ENCODE peak calls at places on chromosomes 11 and 22, in six cellular contexts. E is fibroblast of lung, W is IMR-90, K is heart left ventricle, Q is endodermal cell, S is right atrium auricular region. J is an unnamed sample.

GRCh38 chr11:95713428-95713827 is 76.2 kb downstream of the FAM76B start:
- DNase-seq in E (no peak), W (no peak), K (no peak), Q (no peak), S (no peak), J (no peak)

GRCh38 chr11:109968781-109969180 is 124.4 kb upstream of the ZC3H12C start:
- DNase-seq in E (no peak), W (no peak), K (no peak), Q (no peak), S (no peak), J (no peak)

GRCh38 chr22:40247976-40248375 is 70.3 kb downstream of the TNRC6B start:
- DNase-seq in E (no peak), W (no peak), K (no peak), Q (no peak), S (no peak), J (peak; percentile 28)

GRCh38 chr22:26617251-26618199 is at the start of gene CRYBB1:
- DNase-seq in E (peak; percentile 31), W (peak; percentile 36), K (peak; percentile 66), Q (peak; percentile 72), S (no peak), J (peak; percentile 16)

GRCh38 chr22:22913989-22914388 is 26.4 kb downstream of the IGLL5 start:
- DNase-seq in E (no peak), W (no peak), K (no peak), Q (no peak), S (no peak), J (no peak)

GRCh38 chr11:129700701-129701100 is 114.9 kb upstream of the TMEM45B start:
- DNase-seq in E (no peak), W (no peak), K (no peak), Q (no peak), S (no peak), J (no peak)

GRCh38 chr11:92685049-92685448 is 284.4 kb upstream of the MTNR1B start:
- DNase-seq in E (no peak), W (no peak), K (no peak), Q (no peak), S (no peak), J (no peak)

GRCh38 chr11:85869776-85870175 is 14.6 kb downstream of the CCDC83 start:
- DNase-seq in E (no peak), W (no peak), K (no peak), Q (no peak), S (no peak), J (no peak)

GRCh38 chr22:44625981-44626687 is 75.9 kb upstream of the PRR5 start:
- DNase-seq in E (peak; percentile 51), W (peak; percentile 45), K (peak; percentile 76), Q (peak; percentile 93), S (peak; percentile 77), J (peak; percentile 76)

GRCh38 chr22:21753374-21754111 is 17.9 kb upstream of the YPEL1 start:
- DNase-seq in E (no peak), W (no peak), K (no peak), Q (no peak), S (no peak), J (no peak)

GRCh38 chr22:44615602-44616180 is 86.3 kb upstream of the PRR5 start:
- DNase-seq in E (no peak), W (no peak), K (no peak), Q (no peak), S (no peak), J (no peak)

GRCh38 chr22:50105529-50106100 is 15.8 kb downstream of the MOV10L1 start:
- DNase-seq in E (peak; percentile 61), W (peak; percentile 64), K (no peak), Q (no peak), S (no peak), J (no peak)

GRCh38 chr11:47918882-47919495 is 61.4 kb upstream of the PTPRJ start:
- DNase-seq in E (peak; percentile 31), W (peak; percentile 60), K (no peak), Q (no peak), S (no peak), J (no peak)

GRCh38 chr11:12803086-12803826 is 129.0 kb downstream of the TEAD1 start:
- DNase-seq in E (peak; percentile 68), W (peak; percentile 81), K (no peak), Q (no peak), S (no peak), J (no peak)

GRCh38 chr22:46250035-46250782 is at the start of gene CDPF1:
- DNase-seq in E (peak; percentile 75), W (peak; percentile 75), K (peak; percentile 95), Q (peak; percentile 94), S (peak; percentile 89), J (peak; percentile 95)

GRCh38 chr22:21585389-21585788 is 17.9 kb downstream of the UBE2L3 start:
- DNase-seq in E (no peak), W (no peak), K (no peak), Q (no peak), S (no peak), J (no peak)

GRCh38 chr11:75339685-75340409 is 11.6 kb downstream of the ARRB1 start:
- DNase-seq in E (no peak), W (no peak), K (peak; percentile 68), Q (peak; percentile 67), S (no peak), J (no peak)
- H3K4me3 ChIP-seq in E (no peak overlapping the region), W (no peak overlapping the region), K (no peak overlapping the region), Q (no peak overlapping the region), S (no peak overlapping the region), J (no peak overlapping the region)

GRCh38 chr11:72718101-72718501 is 34.1 kb downstream of the ARAP1 start:
- DNase-seq in E (no peak), W (no peak), K (peak; percentile 41), Q (no peak), S (no peak), J (no peak)

GRCh38 chr11:72720047-72720446 is 32.2 kb downstream of the ARAP1 start:
- DNase-seq in E (no peak), W (no peak), K (peak; percentile 62), Q (no peak), S (no peak), J (no peak)

GRCh38 chr11:72719144-72719543 is 33.1 kb downstream of the ARAP1 start:
- DNase-seq in E (peak; percentile 57), W (peak; percentile 31), K (peak; percentile 83), Q (no peak), S (no peak), J (no peak)

GRCh38 chr11:72720806-72721205 is 31.4 kb downstream of the ARAP1 start:
- DNase-seq in E (no peak), W (no peak), K (peak; percentile 40), Q (no peak), S (no peak), J (no peak)

DNA sequence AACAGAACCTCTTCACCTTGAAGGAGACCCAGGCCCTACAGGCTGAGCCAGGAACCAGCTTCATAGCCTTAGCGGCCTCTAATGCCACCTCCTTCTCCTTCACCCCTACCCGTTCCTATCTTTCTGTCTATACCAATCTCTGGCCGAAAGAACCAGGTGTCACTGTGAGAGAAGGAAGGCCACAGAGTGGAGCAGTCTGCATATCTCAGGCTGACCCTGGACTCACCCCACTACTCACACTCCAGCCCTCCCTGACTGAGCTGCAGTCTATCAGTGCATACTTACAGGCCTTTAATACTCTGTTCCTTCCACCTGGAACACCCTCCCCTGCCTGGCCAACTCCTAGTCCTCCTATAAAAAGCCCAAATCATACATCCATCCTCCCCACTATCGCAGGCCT is 32.7 kb downstream of the ARAP1 start:
- DNase-seq in E (no peak), W (no peak), K (peak; percentile 25), Q (no peak), S (no peak), J (no peak)
- H3K4me3 ChIP-seq in E (no peak overlapping the region), W (no peak overlapping the region), K (peak overlapping the region; percentile 72), Q (no peak overlapping the region), S (no peak overlapping the region), J (no peak overlapping the region)

GRCh38 chr11:119742263-119742861 is 13.4 kb upstream of the NECTIN1 start:
- DNase-seq in E (no peak), W (no peak), K (no peak), Q (peak; percentile 89), S (no peak), J (peak; percentile 36)
- H3K4me3 ChIP-seq in E (no peak overlapping the region), W (no peak overlapping the region), K (no peak overlapping the region), Q (peak overlapping the region; percentile 77), S (peak overlapping the region; percentile 4), J (no peak overlapping the region)

GRCh38 chr11:90202342-90202741 is 20.5 kb downstream of the CHORDC1 start:
- DNase-seq in E (no peak), W (no peak), K (no peak), Q (no peak), S (no peak), J (no peak)
- H3K4me3 ChIP-seq in E (no peak overlapping the region), W (no peak overlapping the region), K (no peak overlapping the region), Q (no peak overlapping the region), S (no peak overlapping the region), J (no peak overlapping the region)

DNA sequence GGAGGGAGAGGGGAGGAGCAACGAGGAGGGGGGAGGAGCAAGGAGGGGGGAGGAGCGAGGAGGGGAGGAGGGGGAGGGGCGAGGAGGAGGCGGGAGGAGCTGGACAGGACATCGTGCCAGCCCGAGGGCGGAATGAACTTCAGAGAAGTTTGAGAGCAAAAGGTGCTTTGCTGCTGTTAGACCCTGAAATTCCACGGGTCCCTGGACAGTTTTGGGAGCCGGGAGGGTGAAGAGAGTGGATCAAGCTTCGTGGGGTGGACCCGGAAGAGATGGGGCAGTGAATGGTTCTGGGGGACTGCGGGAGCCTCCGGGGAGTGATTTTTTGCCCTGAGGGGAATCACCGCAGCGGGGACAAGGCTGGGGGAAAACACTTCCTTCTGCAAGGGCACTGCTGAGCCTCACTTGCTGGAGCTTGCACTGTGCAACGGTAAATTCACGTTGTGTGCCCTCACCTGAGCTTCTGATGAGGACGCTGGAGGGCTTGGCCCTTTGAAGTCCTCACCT is 10.7 kb upstream of the NLRP6 start:
- DNase-seq in E (no peak), W (no peak), K (peak; percentile 69), Q (peak; percentile 47), S (no peak), J (peak; percentile 75)
- H3K4me3 ChIP-seq in E (no peak overlapping the region), W (no peak overlapping the region), K (peak overlapping the region; percentile 20), Q (no peak overlapping the region), S (no peak overlapping the region), J (peak overlapping the region; percentile 16)

DNA sequence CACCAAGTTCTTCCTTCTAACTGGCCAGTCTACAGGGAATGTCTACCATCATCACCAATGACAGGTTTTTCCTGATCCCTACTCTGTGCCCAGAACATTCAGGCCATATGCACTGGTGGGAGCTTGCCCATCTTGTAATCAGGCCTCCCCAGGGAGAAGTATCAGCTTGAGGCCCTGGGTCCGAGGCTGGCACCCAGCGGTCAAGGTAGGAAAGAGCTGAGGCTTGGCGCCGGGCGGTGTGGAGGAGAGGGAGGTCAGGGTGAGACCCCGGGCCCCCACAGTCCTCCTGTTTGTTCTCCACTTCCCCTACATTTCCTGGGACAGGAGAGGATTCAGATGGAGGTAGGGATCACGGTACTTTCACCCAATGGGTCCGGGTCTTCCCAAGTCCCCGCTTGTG is 15.5 kb downstream of the TSKU start:
- DNase-seq in E (no peak), W (no peak), K (no peak), Q (no peak), S (no peak), J (no peak)
- H3K4me3 ChIP-seq in E (no peak overlapping the region), W (no peak overlapping the region), K (peak overlapping the region; percentile 34), Q (no peak overlapping the region), S (no peak overlapping the region), J (no peak overlapping the region)